ENCODE peak calls at places on chromosomes 4 and X, in nine cellular contexts. P, I, Q, L, D, B, H, T and S are unnamed samples. For H3K36me3, the result is how much of the 10 kb centered on the place peaks cover.

GRCh38 chrX:67545772-67546495 is 2.1 kb downstream of the AR start:
- ATAC-seq in P (peak), I (peak), Q (peak), L (peak), D (peak), B (peak), H (no peak), T (peak), S (peak)

GRCh38 chr4:25878676-25879075 is 15.9 kb upstream of the SEL1L3 start:
- ATAC-seq in P (no peak), I (no peak), Q (no peak), L (no peak), D (no peak), B (no peak), H (no peak), T (no peak), S (no peak)

GRCh38 chr4:23333556-23333945 is 556.3 kb downstream of the PPARGC1A start:
- ATAC-seq in P (no peak), I (peak), Q (peak), L (peak), D (peak), B (peak), H (peak), T (no peak), S (no peak)

GRCh38 chr4:93810340-93810992 is 18.1 kb upstream of the ATOH1 start:
- ATAC-seq in P (no peak), I (peak), Q (peak), L (no peak), D (peak), B (peak), H (no peak), T (peak), S (no peak)

GRCh38 chr4:139176299-139177048 is 544 bp downstream of the ELF2 start:
- ATAC-seq in P (peak), I (peak), Q (peak), L (peak), D (peak), B (peak), H (peak), T (peak), S (peak)

GRCh38 chrX:130758072-130758471 is 144.9 kb downstream of the ENOX2 start:
- ATAC-seq in P (no peak), I (no peak), Q (no peak), L (no peak), D (no peak), B (no peak), H (no peak), T (no peak), S (no peak)

GRCh38 chr4:36278789-36279188 is 2.6 kb upstream of the DTHD1 start:
- ATAC-seq in P (no peak), I (no peak), Q (no peak), L (no peak), D (no peak), B (no peak), H (peak), T (no peak), S (no peak)

GRCh38 chr4:138192113-138192512 is 50.0 kb downstream of the SLC7A11 start:
- ATAC-seq in P (peak), I (no peak), Q (peak), L (no peak), D (no peak), B (no peak), H (no peak), T (no peak), S (no peak)

GRCh38 chrX:101208152-101208905 is 11.3 kb upstream of the DRP2 start:
- ATAC-seq in P (no peak), I (peak), Q (peak), L (no peak), D (no peak), B (no peak), H (no peak), T (peak), S (no peak)

GRCh38 chr4:190020790-190021717 is 6.0 kb downstream of the FRG2 start:
- ATAC-seq in P (peak), I (peak), Q (peak), L (no peak), D (no peak), B (no peak), H (no peak), T (peak), S (peak)

GRCh38 chrX:42375080-42375479 is 402.9 kb downstream of the PPP1R2C start:
- ATAC-seq in P (no peak), I (no peak), Q (no peak), L (no peak), D (no peak), B (no peak), H (no peak), T (no peak), S (no peak)

GRCh38 chrX:121455890-121456289 is 408.5 kb downstream of the GLUD2 start:
- ATAC-seq in P (no peak), I (no peak), Q (no peak), L (no peak), D (no peak), B (no peak), H (no peak), T (no peak), S (no peak)

GRCh38 chr4:166481014-166481507 is 608.0 kb downstream of the TLL1 start:
- ATAC-seq in P (peak), I (no peak), Q (no peak), L (no peak), D (no peak), B (no peak), H (no peak), T (no peak), S (no peak)

GRCh38 chrX:111244238-111244750 is 26.0 kb downstream of the CAPN6 start:
- ATAC-seq in P (no peak), I (no peak), Q (peak), L (no peak), D (no peak), B (no peak), H (no peak), T (no peak), S (no peak)

GRCh38 chr4:72552447-72552846 is 16.6 kb downstream of the ADAMTS3 start:
- ATAC-seq in P (no peak), I (no peak), Q (no peak), L (no peak), D (no peak), B (no peak), H (no peak), T (no peak), S (no peak)

GRCh38 chrX:19661977-19662376 is 146.7 kb upstream of the MAP3K15 start:
- ATAC-seq in P (no peak), I (no peak), Q (no peak), L (no peak), D (no peak), B (no peak), H (no peak), T (no peak), S (no peak)

GRCh38 chrX:19658030-19658429 is 142.7 kb upstream of the MAP3K15 start:
- ATAC-seq in P (no peak), I (no peak), Q (no peak), L (no peak), D (no peak), B (no peak), H (no peak), T (no peak), S (no peak)

GRCh38 chrX:19660604-19661003 is 145.3 kb upstream of the MAP3K15 start:
- ATAC-seq in P (no peak), I (no peak), Q (no peak), L (no peak), D (no peak), B (no peak), H (no peak), T (no peak), S (no peak)

GRCh38 chrX:19655032-19655431 is 139.7 kb upstream of the MAP3K15 start:
- ATAC-seq in P (no peak), I (no peak), Q (no peak), L (no peak), D (no peak), B (no peak), H (no peak), T (no peak), S (no peak)

GRCh38 chrX:19659929-19660328 is 144.6 kb upstream of the MAP3K15 start:
- ATAC-seq in P (no peak), I (no peak), Q (no peak), L (no peak), D (no peak), B (no peak), H (no peak), T (no peak), S (no peak)
- TF ChIP-seq CTCF in P (peak), I (no peak), Q (no peak), L (no peak), D (no peak), B (no peak), H (no peak), T (no peak), S (no peak)

DNA sequence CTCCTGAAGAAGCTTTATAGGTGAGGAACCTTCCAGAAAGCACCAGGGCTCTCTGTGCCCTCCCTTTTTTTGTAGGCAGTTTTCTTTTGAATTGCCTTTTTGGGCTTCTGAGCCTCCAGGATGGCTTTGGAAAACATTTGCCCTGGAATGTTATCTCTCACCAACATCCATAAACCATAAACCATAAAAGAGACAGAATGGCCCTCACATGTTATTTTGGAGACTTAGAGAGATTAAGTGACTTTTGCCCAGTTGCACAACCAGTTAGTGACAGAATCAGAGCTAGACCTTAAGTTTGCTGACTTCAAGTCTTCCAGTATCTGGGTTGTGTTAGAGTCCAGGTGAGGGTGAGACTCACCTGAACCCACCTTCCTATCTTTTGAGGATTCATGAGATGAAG is 153.0 kb upstream of the STX18 start:
- ATAC-seq in P (no peak), I (no peak), Q (no peak), L (no peak), D (no peak), B (no peak), H (no peak), T (no peak), S (no peak)
- H3K36me3 ChIP-seq in P (under half), I (under half), Q (under half), L (under half), D (under half), B (under half), H (under half), T (under half), S (under half)

GRCh38 chrX:117990438-117990837 is 126.2 kb downstream of the KLHL13 start:
- ATAC-seq in P (no peak), I (no peak), Q (no peak), L (no peak), D (no peak), B (no peak), H (no peak), T (no peak), S (no peak)

GRCh38 chrX:117987376-117987775 is 129.2 kb downstream of the KLHL13 start:
- ATAC-seq in P (peak), I (no peak), Q (no peak), L (no peak), D (no peak), B (no peak), H (no peak), T (no peak), S (no peak)

GRCh38 chrX:117982702-117983392 is 133.8 kb downstream of the KLHL13 start:
- ATAC-seq in P (no peak), I (no peak), Q (no peak), L (no peak), D (no peak), B (no peak), H (no peak), T (no peak), S (no peak)

GRCh38 chrX:117989512-117989911 is 127.1 kb downstream of the KLHL13 start:
- ATAC-seq in P (no peak), I (no peak), Q (no peak), L (no peak), D (no peak), B (no peak), H (no peak), T (no peak), S (no peak)

DNA sequence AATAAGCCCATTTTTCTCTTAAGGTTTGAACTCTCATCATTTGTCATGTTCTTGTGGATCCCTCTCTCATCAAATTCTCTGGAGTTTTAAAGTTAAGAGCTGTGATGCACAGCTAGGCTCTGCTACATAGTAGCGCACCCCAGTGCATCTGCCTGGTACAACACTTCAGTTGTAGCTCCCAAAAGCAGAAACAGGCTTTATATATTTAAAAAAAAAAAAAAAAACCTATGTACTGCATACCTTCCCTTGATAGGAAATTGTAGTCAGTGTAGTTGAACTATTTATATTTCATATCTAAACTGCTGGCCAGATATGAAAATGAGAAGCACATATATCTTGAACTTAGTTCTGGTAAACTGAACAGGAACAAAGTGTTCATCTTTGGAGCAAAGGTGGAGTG is 131.4 kb downstream of the KLHL13 start:
- ATAC-seq in P (no peak), I (no peak), Q (no peak), L (no peak), D (no peak), B (no peak), H (no peak), T (no peak), S (no peak)
- TF ChIP-seq CTCF in P (peak), I (no peak), Q (no peak), L (no peak), D (no peak), B (no peak), H (no peak), T (no peak), S (peak)

DNA sequence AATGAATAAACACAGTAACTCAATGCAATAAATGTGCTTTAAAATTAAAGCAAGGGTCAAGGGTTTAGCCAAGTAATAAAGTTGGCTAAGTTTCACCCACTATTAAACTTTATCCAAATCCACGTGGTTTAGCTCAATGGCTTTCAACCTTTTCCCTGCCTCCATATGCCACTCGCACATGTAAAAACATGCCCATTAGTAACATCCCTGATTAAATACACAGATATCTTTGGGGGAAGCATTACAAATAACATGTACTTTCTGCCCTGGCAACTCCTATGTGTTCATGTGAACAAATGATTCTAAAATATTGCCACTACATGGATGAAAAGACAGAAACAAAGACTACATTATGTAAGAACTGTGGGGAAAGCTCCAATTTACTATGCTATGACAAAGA is 130.8 kb downstream of the ZAR1 start:
- ATAC-seq in P (no peak), I (no peak), Q (no peak), L (no peak), D (no peak), B (no peak), H (no peak), T (no peak), S (no peak)
- H3K36me3 ChIP-seq in P (under half), I (under half), Q (under half), L (under half), D (under half), B (under half), H (under half), T (under half), S (under half)

DNA sequence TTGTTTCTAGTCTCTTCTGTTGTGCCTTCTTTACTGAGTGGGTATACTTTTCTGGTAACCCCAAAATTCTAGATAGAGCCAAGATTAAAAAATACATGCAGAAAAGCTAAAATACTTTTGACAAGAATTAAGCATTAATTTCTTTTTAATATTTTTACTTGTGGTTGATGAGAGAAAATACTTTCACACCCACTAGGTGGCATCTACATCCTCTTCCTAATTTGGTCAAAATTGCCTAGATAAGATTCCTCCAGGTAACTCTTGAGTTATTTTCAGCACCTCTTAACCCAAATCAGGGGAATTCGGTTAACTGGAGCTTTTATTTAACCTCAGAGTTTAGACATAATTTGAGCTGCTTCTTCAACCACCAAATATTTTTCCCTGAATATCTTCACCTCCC is 28.4 kb upstream of the COX7B2 start:
- ATAC-seq in P (no peak), I (no peak), Q (no peak), L (no peak), D (no peak), B (no peak), H (no peak), T (no peak), S (no peak)
- TF ChIP-seq CTCF in P (peak), I (no peak), Q (no peak), L (no peak), D (no peak), B (no peak), H (no peak), T (no peak), S (no peak)

DNA sequence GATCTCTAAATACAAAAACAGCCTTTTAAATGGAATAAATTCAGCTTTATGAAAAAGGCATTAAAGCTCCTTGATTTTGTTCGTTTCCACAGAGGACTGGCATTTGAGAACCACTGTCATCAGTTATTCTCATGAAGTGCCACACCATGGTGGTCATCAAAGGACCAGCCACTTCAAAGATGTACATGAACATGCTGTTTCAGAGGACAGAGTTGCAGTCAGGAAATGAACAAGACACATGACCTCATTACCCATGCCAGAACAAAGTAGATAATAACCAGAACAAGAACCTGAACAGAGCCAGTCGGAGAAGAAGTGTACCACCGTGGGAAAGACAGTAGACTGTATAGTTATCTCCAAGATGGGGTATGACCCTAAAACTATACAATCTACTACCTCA is 122.7 kb upstream of the HSD17B10 start:
- ATAC-seq in P (no peak), I (no peak), Q (no peak), L (no peak), D (peak), B (no peak), H (no peak), T (no peak), S (no peak)
- H3K36me3 ChIP-seq in P (half or more), I (half or more), Q (half or more), L (half or more), D (under half), B (under half), H (half or more), T (half or more), S (under half)

DNA sequence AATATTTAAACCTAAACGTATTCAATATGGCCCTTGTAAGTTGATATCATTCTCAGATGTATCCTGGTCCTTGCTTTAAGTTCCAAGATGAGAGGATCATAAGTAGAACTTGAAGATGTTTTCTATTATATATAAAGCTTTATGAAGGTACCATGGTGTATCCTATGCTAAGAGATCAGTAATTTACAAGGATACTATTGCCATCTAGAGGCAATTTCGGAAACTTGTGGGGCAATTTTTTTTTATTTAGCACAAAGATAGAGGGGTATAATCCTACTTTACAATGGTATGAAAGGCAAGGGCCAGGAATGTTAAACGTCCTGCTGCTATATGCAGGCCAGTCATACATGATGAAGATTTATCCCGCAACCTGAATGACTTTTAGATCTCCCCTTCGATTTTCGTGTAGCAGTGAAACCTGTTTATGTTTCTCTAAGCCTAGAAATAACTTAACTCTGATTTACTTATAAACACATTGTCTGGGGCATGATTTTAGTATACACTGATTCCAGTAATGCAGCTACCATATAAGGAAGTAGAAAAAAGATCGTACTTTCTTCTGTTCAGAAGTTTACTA is 2.5 kb downstream of the SLC25A31 start:
- ATAC-seq in P (peak), I (no peak), Q (peak), L (no peak), D (no peak), B (no peak), H (no peak), T (peak), S (peak)
- TF ChIP-seq CTCF in P (peak), I (peak), Q (peak), L (peak), D (peak), B (no peak), H (no peak), T (peak), S (peak)

GRCh38 chr4:38049545-38050170 is 89.5 kb downstream of the PTTG2 start:
- ATAC-seq in P (peak), I (no peak), Q (no peak), L (no peak), D (no peak), B (no peak), H (no peak), T (no peak), S (no peak)
- H3K36me3 ChIP-seq in P (under half), I (half or more), Q (half or more), L (half or more), D (under half), B (under half), H (under half), T (half or more), S (under half)

DNA sequence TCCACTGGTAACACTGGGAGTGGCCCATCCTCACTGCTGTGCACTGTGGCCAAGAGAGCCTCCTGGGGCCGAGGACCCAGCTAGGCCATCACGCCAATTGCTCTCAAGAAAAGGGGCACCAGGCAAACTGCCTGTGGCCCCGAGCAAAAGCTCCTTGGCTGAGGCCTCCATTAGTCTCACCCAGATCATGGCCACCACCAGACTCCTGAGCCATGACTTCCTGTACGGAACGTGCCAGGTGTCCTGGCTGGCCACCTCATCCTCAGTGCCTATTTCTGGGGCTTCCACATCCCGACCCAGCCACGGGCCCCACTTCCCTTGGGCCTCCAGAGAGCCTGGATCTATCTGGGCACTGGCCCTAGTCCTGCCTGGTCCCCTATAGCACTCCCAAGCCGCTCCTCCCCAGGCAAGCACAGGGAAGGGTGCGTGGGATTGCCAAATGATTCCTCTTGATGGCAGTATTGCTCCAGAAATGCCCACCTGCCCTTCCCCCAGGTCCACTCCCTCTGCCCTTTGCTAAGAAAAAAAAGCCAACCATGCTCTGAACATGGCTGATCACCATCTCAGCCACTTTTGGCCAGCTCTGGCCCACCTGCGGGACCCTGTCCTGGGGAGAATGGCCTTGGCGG is 212.6 kb upstream of the AGTR2 start:
- ATAC-seq in P (peak), I (no peak), Q (peak), L (peak), D (peak), B (no peak), H (no peak), T (no peak), S (no peak)
- TF ChIP-seq CTCF in P (peak), I (no peak), Q (no peak), L (peak), D (no peak), B (no peak), H (no peak), T (no peak), S (no peak)